ENCODE peak calls at places on chromosomes 5 and 9, in seven cellular contexts. N, H, O, W, B, V and S are unnamed samples.

GRCh38 chr5:101103874-101104273 is 200.8 kb upstream of the ST8SIA4 start:
- DNase-seq in H (no peak), O (no peak), V (no peak), W (no peak), B (no peak), N (no peak), S (no peak)

GRCh38 chr5:138466900-138467710 is 1.8 kb downstream of the EGR1 start:
- DNase-seq in O (peak; percentile 9), N (peak; percentile 18), H (peak; percentile 27), W (no peak), B (no peak), V (no peak), S (no peak)

GRCh38 chr9:68740561-68740960 is 35.5 kb downstream of the PIP5K1B start:
- DNase-seq in O (no peak), W (no peak), B (no peak), H (no peak), N (no peak), V (no peak), S (no peak)

GRCh38 chr5:129460951-129461815 is 1.1 kb downstream of the ADAMTS19 start:
- DNase-seq in N (no peak), W (no peak), O (peak; percentile 16), V (peak; percentile 27), H (peak; percentile 71), B (peak; percentile 40), S (peak; percentile 49)

GRCh38 chr5:156366536-156366935 is 39.6 kb downstream of the SGCD start:
- DNase-seq in O (peak; percentile 1), H (no peak), V (no peak), W (no peak), N (no peak), B (no peak), S (no peak)

GRCh38 chr5:74594172-74595040 is 46.1 kb downstream of the ENC1 start:
- DNase-seq in V (no peak), O (peak; percentile 46), W (no peak), B (no peak), N (no peak), H (no peak), S (no peak)

GRCh38 chr9:114588150-114588663 is 638 bp downstream of the ATP6V1G1 start:
- DNase-seq in B (no peak), W (peak; percentile 18), H (no peak), V (no peak), N (no peak), O (peak; percentile 44), S (no peak)

GRCh38 chr5:131382407-131383395 is 118.8 kb downstream of the CDC42SE2 start:
- DNase-seq in V (peak; percentile 78), O (peak; percentile 44), N (no peak), H (peak; percentile 64), W (peak; percentile 81), B (peak; percentile 46), S (peak; percentile 36)

GRCh38 chr5:76810236-76810635 is 8.6 kb upstream of the F2RL1 start:
- DNase-seq in N (no peak), V (no peak), O (no peak), B (no peak), H (no peak), W (no peak), S (no peak)

GRCh38 chr5:36712719-36713118 is 106.3 kb downstream of the SLC1A3 start:
- DNase-seq in N (no peak), V (no peak), B (no peak), H (no peak), W (no peak), O (no peak), S (no peak)

GRCh38 chr5:158175664-158176507 is 316.9 kb upstream of the CLINT1 start:
- DNase-seq in N (no peak), B (no peak), H (peak; percentile 49), O (no peak), V (no peak), W (peak; percentile 40), S (no peak)

GRCh38 chr5:132752581-132753125 is 5.4 kb downstream of the CCNI2 start:
- DNase-seq in V (no peak), O (no peak), B (no peak), H (no peak), W (no peak), N (no peak), S (no peak)

GRCh38 chr5:76422175-76422574 is 19.1 kb downstream of the IQGAP2 start:
- DNase-seq in B (no peak), V (no peak), W (no peak), O (no peak), N (no peak), H (no peak), S (no peak)

GRCh38 chr5:138180183-138180782 is 1.4 kb downstream of the KIF20A start:
- DNase-seq in W (peak; percentile 94), N (peak; percentile 21), H (peak; percentile 42), O (peak; percentile 64), V (peak; percentile 81), B (peak; percentile 53), S (peak; percentile 51)

GRCh38 chr5:14665949-14666741 is 1.6 kb downstream of the OTULIN start:
- DNase-seq in H (peak; percentile 39), N (no peak), B (peak; percentile 53), O (no peak), V (peak; percentile 55), W (peak; percentile 49), S (peak; percentile 59)

GRCh38 chr9:2677927-2678889 is 39.1 kb upstream of the KCNV2 start:
- DNase-seq in O (no peak), V (no peak), H (no peak), W (no peak), B (no peak), N (no peak), S (no peak)

GRCh38 chr5:36356915-36357314 is 55.2 kb upstream of the RANBP3L start:
- DNase-seq in W (no peak), B (no peak), H (no peak), V (no peak), O (no peak), N (no peak), S (no peak)

GRCh38 chr9:79352322-79352721 is 219.4 kb upstream of the TLE4 start:
- DNase-seq in V (no peak), W (no peak), O (no peak), H (no peak), N (no peak), B (no peak), S (no peak)

GRCh38 chr9:120936764-120937122 is 10.1 kb upstream of the TRAF1 start:
- DNase-seq in O (no peak), B (no peak), N (no peak), W (no peak), V (no peak), H (no peak), S (no peak)
- TF ChIP-seq CTCF in O (no peak), B (no peak), N (no peak), W (no peak), V (peak; percentile 80), H (no peak), S (no peak)

GRCh38 chr9:127934248-127934647 is 3.4 kb downstream of the DPM2 start:
- DNase-seq in O (no peak), W (no peak), N (no peak), H (no peak), B (no peak), V (no peak), S (no peak)
- TF ChIP-seq CTCF in O (no peak), W (no peak), N (no peak), H (peak; percentile 20), B (no peak), V (no peak), S (no peak)

DNA sequence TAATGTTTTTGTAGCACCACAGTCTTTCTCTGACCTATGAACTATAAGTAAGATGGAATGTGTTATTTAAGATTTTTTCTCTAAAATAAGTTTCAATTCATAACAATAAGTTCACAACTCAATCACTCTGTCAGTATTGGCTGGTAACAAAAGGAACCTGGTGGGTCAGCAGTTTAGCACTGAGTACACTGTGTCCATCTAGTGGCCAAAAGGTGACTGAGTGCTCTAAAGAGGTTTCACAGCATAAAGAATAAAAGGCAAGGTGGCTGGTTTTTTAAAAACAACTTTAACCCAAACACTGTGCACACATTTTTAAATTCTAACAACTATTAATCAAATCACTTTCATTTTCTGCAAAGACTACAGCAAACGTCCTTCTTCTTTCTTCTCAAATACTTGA is 443.3 kb downstream of the PDE4D start:
- DNase-seq in H (no peak), N (no peak), W (peak; percentile 1), O (no peak), V (no peak), B (no peak), S (peak; percentile 6)
- TF ChIP-seq CTCF in H (peak; percentile 21), N (peak; percentile 12), W (no peak), O (peak; percentile 16), V (peak; percentile 26), B (peak; percentile 13), S (peak; percentile 33)

GRCh38 chr5:43227655-43228054 is 35.6 kb downstream of the NIM1K start:
- DNase-seq in B (no peak), H (peak; percentile 52), V (peak; percentile 67), W (peak; percentile 67), O (peak; percentile 55), N (peak; percentile 18), S (no peak)
- TF ChIP-seq CTCF in B (peak; percentile 42), H (peak; percentile 69), V (peak; percentile 34), W (peak; percentile 51), O (peak; percentile 52), N (peak; percentile 40), S (peak; percentile 38)

GRCh38 chr9:137759649-137760321 is 117.8 kb upstream of the CACNA1B start:
- DNase-seq in V (no peak), O (no peak), W (no peak), B (peak; percentile 48), N (no peak), H (no peak), S (no peak)

GRCh38 chr9:137757613-137758029 is 120.0 kb upstream of the CACNA1B start:
- DNase-seq in N (peak; percentile 39), V (peak; percentile 57), O (peak; percentile 76), W (peak; percentile 1), H (no peak), B (peak; percentile 45), S (peak; percentile 60)

GRCh38 chr9:137757139-137757538 is 120.4 kb upstream of the CACNA1B start:
- DNase-seq in V (no peak), H (peak; percentile 51), W (peak; percentile 23), B (no peak), O (no peak), N (no peak), S (no peak)

GRCh38 chr9:137759117-137759516 is 118.5 kb upstream of the CACNA1B start:
- DNase-seq in O (no peak), V (no peak), W (no peak), B (peak; percentile 63), H (no peak), N (no peak), S (peak; percentile 52)

DNA sequence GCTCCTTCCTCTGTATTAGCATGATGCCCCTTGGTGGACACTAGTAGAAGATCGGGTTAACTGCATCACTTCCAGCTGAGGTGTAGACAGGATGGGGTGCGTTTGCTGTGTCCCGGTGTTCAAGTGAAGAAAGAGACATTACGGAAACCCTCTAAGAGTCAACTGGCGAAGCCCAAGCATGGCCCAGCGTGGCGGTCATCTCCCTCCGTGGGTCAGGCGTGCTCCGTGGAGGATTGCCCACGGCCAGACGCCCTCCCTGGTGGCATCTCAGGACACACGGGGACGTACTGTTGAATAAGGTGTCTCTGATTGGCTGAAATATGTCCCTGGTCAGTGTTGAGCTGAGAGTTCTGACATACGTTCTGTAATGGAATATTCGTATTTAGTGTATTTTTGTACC is 119.5 kb upstream of the CACNA1B start:
- DNase-seq in B (no peak), W (no peak), O (no peak), H (no peak), N (no peak), V (no peak), S (no peak)
- TF ChIP-seq CTCF in B (no peak), W (no peak), O (no peak), H (no peak), N (no peak), V (no peak), S (no peak)